ENCODE peak calls at places on chromosomes 6 and 20, in eight cellular contexts. U, A, N, Z, G, L, D and C are unnamed samples.

GRCh38 chr20:37383229-37383989 is 37.5 kb downstream of the SRC start:
- DNase-seq in L (no peak), A (no peak), N (no peak), U (peak; percentile 88), D (no peak), G (no peak), Z (no peak), C (no peak)

GRCh38 chr20:51966296-51966971 is 164.1 kb upstream of the SALL4 start:
- DNase-seq in A (peak; percentile 36), D (no peak), Z (no peak), U (peak; percentile 79), G (no peak), L (no peak), N (peak; percentile 67), C (no peak)

GRCh38 chr20:50369225-50370035 is 140.8 kb upstream of the PTPN1 start:
- DNase-seq in Z (no peak), L (no peak), D (no peak), U (no peak), A (no peak), N (peak; percentile 83), G (no peak), C (no peak)

GRCh38 chr6:12760911-12761310 is 44.3 kb downstream of the PHACTR1 start:
- DNase-seq in G (no peak), U (peak; percentile 39), N (no peak), L (no peak), D (no peak), A (no peak), Z (no peak), C (no peak)

GRCh38 chr6:151805286-151805840 is 2.1 kb upstream of the ESR1 start:
- DNase-seq in G (no peak), N (no peak), Z (no peak), D (no peak), U (peak; percentile 37), A (no peak), L (no peak), C (no peak)

GRCh38 chr6:18242062-18242851 is 22.1 kb downstream of the DEK start:
- DNase-seq in A (no peak), Z (no peak), U (peak; percentile 92), N (no peak), D (no peak), G (no peak), L (no peak), C (no peak)

GRCh38 chr20:44601801-44602204 is 19.4 kb downstream of the PKIG start:
- DNase-seq in G (no peak), N (no peak), A (no peak), L (no peak), Z (no peak), U (peak; percentile 82), D (no peak), C (no peak)

GRCh38 chr6:18997375-18997826 is 610.3 kb downstream of the RNF144B start:
- DNase-seq in A (peak; percentile 39), Z (no peak), U (peak; percentile 71), G (no peak), D (no peak), N (no peak), L (no peak), C (peak; percentile 39)

GRCh38 chr20:19095762-19096161 is 116.7 kb upstream of the SLC24A3 start:
- DNase-seq in G (no peak), A (no peak), N (no peak), U (no peak), D (no peak), L (no peak), Z (no peak), C (no peak)

GRCh38 chr6:130927305-130927704 is 100.1 kb downstream of the SMLR1 start:
- DNase-seq in L (no peak), D (no peak), G (no peak), N (no peak), Z (no peak), U (no peak), A (no peak), C (peak; percentile 49)

GRCh38 chr6:73309784-73310502 is 44.1 kb downstream of the DPPA5 start:
- DNase-seq in L (peak; percentile 3), G (peak; percentile 33), N (peak; percentile 52), Z (peak; percentile 15), U (peak; percentile 75), D (no peak), A (peak; percentile 91), C (peak; percentile 60)

GRCh38 chr20:16785221-16785620 is 37.1 kb downstream of the OTOR start:
- DNase-seq in N (no peak), G (no peak), U (peak; percentile 40), A (no peak), Z (no peak), D (no peak), L (no peak), C (no peak)

GRCh38 chr20:38859070-38859690 is 53.7 kb downstream of the PPP1R16B start:
- DNase-seq in A (peak; percentile 70), D (no peak), N (no peak), U (no peak), Z (peak; percentile 55), G (peak; percentile 21), L (no peak), C (no peak)

GRCh38 chr20:61643631-61644386 is 391.7 kb downstream of the CDH4 start:
- DNase-seq in Z (no peak), U (no peak), A (no peak), N (no peak), D (no peak), G (no peak), L (no peak), C (no peak)

GRCh38 chr6:37492236-37493046 is 7.3 kb downstream of the CCDC167 start:
- DNase-seq in L (no peak), Z (no peak), A (no peak), U (no peak), D (no peak), G (no peak), N (no peak), C (no peak)

GRCh38 chr20:62795023-62795761 is 1.1 kb upstream of the MRGBP start:
- DNase-seq in U (peak; percentile 79), D (peak; percentile 38), A (peak; percentile 75), N (no peak), L (peak; percentile 38), G (peak; percentile 76), Z (no peak), C (peak; percentile 57)

GRCh38 chr6:163327936-163328335 is 86.6 kb upstream of the QKI start:
- DNase-seq in G (no peak), U (no peak), A (no peak), L (no peak), D (no peak), Z (no peak), N (no peak), C (no peak)

GRCh38 chr6:14258695-14259655 is 141.4 kb downstream of the CD83 start:
- DNase-seq in G (no peak), U (no peak), A (no peak), D (no peak), Z (no peak), N (no peak), L (no peak), C (peak; percentile 46)

GRCh38 chr6:139146317-139146726 is 11.4 kb downstream of the HECA start:
- DNase-seq in U (no peak), Z (no peak), G (no peak), N (no peak), L (no peak), D (no peak), A (no peak), C (no peak)

GRCh38 chr20:62477669-62478450 is 2.1 kb upstream of the GATA5 start:
- DNase-seq in L (no peak), D (no peak), N (no peak), U (no peak), Z (no peak), G (no peak), A (no peak), C (no peak)

GRCh38 chr20:830011-830521 is 3.4 kb upstream of the FAM110A start:
- DNase-seq in L (no peak), D (no peak), Z (no peak), A (no peak), N (no peak), G (no peak), U (peak; percentile 86), C (no peak)

GRCh38 chr20:35511814-35512420 is 17.5 kb downstream of the C20orf173 start:
- DNase-seq in A (no peak), L (no peak), U (peak; percentile 59), D (no peak), G (no peak), Z (no peak), N (no peak), C (no peak)

GRCh38 chr20:1707588-1708449 is 50.2 kb upstream of the SIRPG start:
- DNase-seq in N (peak; percentile 22), D (no peak), G (peak; percentile 35), Z (no peak), L (no peak), A (no peak), U (no peak), C (no peak)

GRCh38 chr6:49423817-49424216 is 39.2 kb downstream of the MMUT start:
- DNase-seq in D (no peak), L (no peak), A (no peak), N (no peak), G (no peak), U (peak; percentile 16), Z (no peak), C (peak; percentile 6)

GRCh38 chr6:99276747-99277146 is 72.7 kb downstream of the FAXC start:
- DNase-seq in A (no peak), D (no peak), G (no peak), Z (no peak), U (peak; percentile 24), N (no peak), L (no peak), C (no peak)

GRCh38 chr6:40152196-40152595 is 217.9 kb upstream of the MOCS1 start:
- DNase-seq in G (no peak), A (no peak), U (no peak), Z (no peak), N (no peak), L (no peak), D (no peak), C (no peak)

GRCh38 chr6:10511477-10511876 is 9.7 kb upstream of the GCNT2 start:
- DNase-seq in N (no peak), G (no peak), Z (no peak), L (no peak), A (no peak), D (no peak), U (peak; percentile 4), C (no peak)

GRCh38 chr6:148769304-148769968 is 22.6 kb downstream of the UST start:
- DNase-seq in D (no peak), L (no peak), U (no peak), N (no peak), Z (no peak), A (no peak), G (no peak), C (no peak)

GRCh38 chr6:134517145-134517658 is 199.3 kb upstream of the SGK1 start:
- DNase-seq in Z (no peak), G (peak; percentile 24), N (peak; percentile 85), A (no peak), L (no peak), D (no peak), U (peak; percentile 89), C (no peak)

GRCh38 chr6:154868143-154868594 is 126.9 kb upstream of the TIAM2 start:
- DNase-seq in G (peak; percentile 4), U (peak; percentile 84), A (peak; percentile 12), D (no peak), N (no peak), Z (peak; percentile 2), L (no peak), C (peak; percentile 5)

GRCh38 chr20:33322456-33322855 is 39.4 kb downstream of the BPIFB1 start:
- DNase-seq in L (no peak), D (no peak), Z (no peak), N (no peak), A (no peak), U (no peak), G (no peak), C (no peak)

GRCh38 chr6:155412335-155412734 is 43.3 kb downstream of the NOX3 start:
- DNase-seq in N (no peak), L (no peak), G (no peak), A (no peak), Z (no peak), U (peak; percentile 26), D (no peak), C (no peak)